ENCODE peak calls at places on chromosomes 4 and X, in nine cellular contexts. X, I, J, M, H, W, V, E and K are unnamed samples. For H3K4me1, the result is how much of the 10 kb centered on the place peaks cover.

GRCh38 chr4:87012265-87012953 is 77.6 kb downstream of the AFF1 start:
- DNase-seq in X (no peak), I (no peak), J (no peak), M (no peak), H (no peak), W (no peak), V (no peak), E (no peak), K (no peak)

GRCh38 chr4:162977788-162978187 is 188.9 kb downstream of the NAF1 start:
- DNase-seq in X (no peak), I (no peak), J (no peak), M (no peak), H (no peak), W (no peak), V (no peak), E (no peak), K (no peak)

GRCh38 chr4:118950929-118951570 is 62.4 kb downstream of the SYNPO2 start:
- DNase-seq in X (no peak), I (no peak), J (no peak), M (no peak), H (no peak), W (no peak), V (no peak), E (no peak), K (no peak)

GRCh38 chr4:176538217-176538925 is 218.6 kb downstream of the SPCS3 start:
- DNase-seq in X (no peak), I (no peak), J (no peak), M (no peak), H (no peak), W (no peak), V (no peak), E (no peak), K (no peak)

GRCh38 chr4:184942447-184943425 is 75.6 kb upstream of the HELT start:
- DNase-seq in X (no peak), I (no peak), J (no peak), M (no peak), H (peak), W (no peak), V (no peak), E (no peak), K (no peak)

GRCh38 chr4:138919094-138919936 is 96.3 kb upstream of the NOCT start:
- DNase-seq in X (peak), I (peak), J (peak), M (peak), H (no peak), W (peak), V (peak), E (peak), K (peak)

GRCh38 chrX:6694977-6695376 is 160.1 kb upstream of the VCX3A start:
- DNase-seq in X (no peak), I (no peak), J (no peak), M (no peak), H (no peak), W (no peak), V (no peak), E (no peak), K (no peak)

GRCh38 chrX:102517331-102517730 is 792 bp upstream of the TMSB15A start:
- DNase-seq in X (no peak), I (no peak), J (no peak), M (no peak), H (no peak), W (no peak), V (no peak), E (no peak), K (no peak)

GRCh38 chr4:165288639-165289428 is 38.6 kb upstream of the MSMO1 start:
- DNase-seq in X (no peak), I (no peak), J (peak), M (no peak), H (no peak), W (no peak), V (no peak), E (no peak), K (no peak)

GRCh38 chr4:7539659-7540058 is 104.9 kb upstream of the PSAPL1 start:
- DNase-seq in X (peak), I (no peak), J (no peak), M (peak), H (no peak), W (no peak), V (no peak), E (no peak), K (peak)
- H3K4me1 ChIP-seq in X (under half), I (under half), J (under half), M (under half), H (under half), W (under half), V (under half), E (under half), K (under half)

GRCh38 chr4:10075953-10076391 is 40.6 kb downstream of the WDR1 start:
- DNase-seq in X (no peak), I (peak), J (no peak), M (peak), H (no peak), W (peak), V (no peak), E (no peak), K (no peak)

GRCh38 chr4:10072420-10073017 is 44.1 kb downstream of the WDR1 start:
- DNase-seq in X (no peak), I (no peak), J (no peak), M (peak), H (no peak), W (peak), V (no peak), E (no peak), K (no peak)

GRCh38 chr4:10074076-10074766 is 42.4 kb downstream of the WDR1 start:
- DNase-seq in X (no peak), I (no peak), J (no peak), M (peak), H (no peak), W (peak), V (no peak), E (no peak), K (no peak)

GRCh38 chr4:10075158-10075863 is 41.3 kb downstream of the WDR1 start:
- DNase-seq in X (no peak), I (peak), J (no peak), M (peak), H (no peak), W (peak), V (no peak), E (no peak), K (no peak)

DNA sequence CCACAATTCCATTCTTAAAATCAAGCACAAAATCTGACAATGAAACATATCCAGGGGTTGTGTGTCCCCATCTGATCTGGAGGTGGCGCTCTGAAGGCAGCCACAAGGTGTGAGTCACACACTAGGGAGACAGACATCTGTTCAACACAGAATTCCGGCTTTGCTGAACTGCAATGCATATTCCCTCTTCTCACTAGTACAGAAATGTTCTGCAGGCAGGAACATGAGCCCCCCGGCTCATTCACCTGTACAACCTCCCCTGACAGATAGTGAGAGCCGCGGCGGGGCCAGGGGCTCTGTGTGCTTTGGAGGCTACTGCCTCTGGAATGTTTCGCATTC is 41.9 kb downstream of the WDR1 start:
- DNase-seq in X (no peak), I (no peak), J (no peak), M (no peak), H (no peak), W (peak), V (no peak), E (no peak), K (no peak)
- TF ChIP-seq POLR2A in X (no peak), I (no peak), J (no peak), M (no peak), H (no peak), W (no peak), V (no peak), E (no peak), K (no peak)

GRCh38 chr4:2799444-2799911 is 6.6 kb downstream of the SH3BP2 start:
- DNase-seq in X (peak), I (peak), J (no peak), M (no peak), H (no peak), W (peak), V (peak), E (peak), K (peak)

GRCh38 chr4:2798399-2799301 is 5.8 kb downstream of the SH3BP2 start:
- DNase-seq in X (peak), I (peak), J (no peak), M (no peak), H (no peak), W (peak), V (peak), E (peak), K (peak)

GRCh38 chr4:2797545-2798305 is 4.8 kb downstream of the SH3BP2 start:
- DNase-seq in X (peak), I (no peak), J (no peak), M (no peak), H (no peak), W (peak), V (no peak), E (peak), K (no peak)

GRCh38 chr4:2800691-2801596 is 8.1 kb downstream of the SH3BP2 start:
- DNase-seq in X (peak), I (peak), J (peak), M (peak), H (no peak), W (peak), V (peak), E (peak), K (peak)

DNA sequence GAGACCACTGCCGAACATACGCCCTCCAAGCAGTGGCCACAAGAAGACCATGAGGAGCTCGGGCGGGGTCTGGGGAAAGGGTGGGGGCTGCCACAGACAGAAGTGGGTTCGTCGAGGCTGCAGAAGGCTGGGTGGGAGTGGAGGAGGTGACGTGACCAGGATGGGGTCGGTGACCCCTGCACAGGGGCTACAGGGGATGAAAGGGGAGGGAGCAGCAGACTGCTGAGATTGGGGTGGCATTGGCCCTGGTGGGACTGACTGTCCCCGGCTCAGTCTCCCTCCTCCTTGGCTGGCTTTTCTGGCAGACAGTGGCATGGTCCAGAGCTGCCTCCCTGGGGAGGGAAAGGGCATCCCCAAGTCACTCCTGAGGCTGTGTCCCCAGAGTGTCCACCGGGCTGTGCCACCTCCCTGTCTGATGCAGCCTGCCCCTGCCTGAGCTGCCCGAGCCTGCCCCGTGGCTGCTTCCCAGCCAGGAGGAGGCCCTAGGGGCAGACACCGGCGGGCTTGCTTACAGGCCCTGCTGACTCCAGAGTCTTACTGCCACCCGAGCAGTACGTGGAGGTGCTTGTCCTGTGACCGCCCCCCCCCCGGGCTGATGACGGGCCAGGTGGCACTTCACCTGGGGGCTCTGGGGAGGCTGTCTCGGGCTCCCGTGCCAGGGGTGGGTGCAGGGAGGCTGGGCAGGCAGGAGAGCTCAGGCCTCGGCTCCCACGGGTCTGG is 7.2 kb downstream of the SH3BP2 start:
- DNase-seq in X (peak), I (no peak), J (no peak), M (no peak), H (no peak), W (peak), V (peak), E (peak), K (peak)
- H3K4me1 ChIP-seq in X (half or more), I (under half), J (half or more), M (half or more), H (half or more), W (half or more), V (half or more), E (under half), K (under half)

GRCh38 chr4:158161561-158162354 is 11.1 kb downstream of the GASK1B start:
- DNase-seq in X (no peak), I (peak), J (peak), M (peak), H (no peak), W (peak), V (no peak), E (peak), K (no peak)
- TF ChIP-seq POLR2A in X (no peak), I (no peak), J (no peak), M (no peak), H (no peak), W (no peak), V (no peak), E (no peak), K (no peak)

GRCh38 chr4:106495498-106495897 is 126.9 kb upstream of the GIMD1 start:
- DNase-seq in X (no peak), I (no peak), J (peak), M (no peak), H (no peak), W (no peak), V (no peak), E (no peak), K (no peak)
- H3K4me1 ChIP-seq in X (under half), I (under half), J (under half), M (under half), H (under half), W (under half), V (under half), E (under half), K (under half)